ENCODE peak calls at places on chromosomes 12 and 14, in six cellular contexts. M is HCT116, F is SK-N-SH, V is K562, T is Panc1, W is HepG2. I is an unnamed sample.
A peak's percentile ranks its signal among the peaks of the same experiment; 100 is the strongest.

GRCh38 chr14:106013879-106014376 is 487.5 kb downstream of the TMEM121 start:
- DNase-seq in V (no peak), M (no peak), W (no peak), F (no peak), T (no peak), I (no peak)

GRCh38 chr14:52051861-52052260 is 17.0 kb downstream of the NID2 start:
- DNase-seq in T (no peak), W (no peak), F (no peak), M (no peak), V (no peak), I (no peak)

GRCh38 chr12:87430444-87430843 is 598.8 kb downstream of the C12orf50 start:
- DNase-seq in V (no peak), M (no peak), F (no peak), W (no peak), T (no peak), I (no peak)

GRCh38 chr12:125015680-125016310 is 22.4 kb downstream of the BRI3BP start:
- DNase-seq in V (no peak), T (no peak), M (no peak), W (no peak), F (no peak), I (no peak)

GRCh38 chr14:100291305-100292075 is 14.8 kb downstream of the SLC25A29 start:
- DNase-seq in T (no peak), F (peak; percentile 23), V (no peak), M (no peak), W (no peak), I (no peak)

GRCh38 chr12:6451348-6452244 is at the start of gene TAPBPL:
- DNase-seq in F (peak; percentile 88), W (peak; percentile 89), T (no peak), M (no peak), V (peak; percentile 37), I (peak; percentile 47)

GRCh38 chr14:68243441-68244010 is 423.9 kb downstream of the RAD51B start:
- DNase-seq in V (no peak), M (no peak), W (no peak), T (no peak), F (no peak), I (no peak)

GRCh38 chr12:115210533-115211252 is 526.7 kb upstream of the TBX3 start:
- DNase-seq in T (no peak), W (no peak), F (no peak), M (no peak), V (no peak), I (no peak)

GRCh38 chr12:41795910-41796309 is 348.8 kb downstream of the GXYLT1 start:
- DNase-seq in W (no peak), T (no peak), F (peak; percentile 13), V (no peak), M (peak; percentile 4), I (peak; percentile 16)

GRCh38 chr12:41802803-41803202 is 341.9 kb downstream of the GXYLT1 start:
- DNase-seq in M (no peak), W (no peak), T (no peak), F (no peak), V (no peak), I (no peak)

DNA sequence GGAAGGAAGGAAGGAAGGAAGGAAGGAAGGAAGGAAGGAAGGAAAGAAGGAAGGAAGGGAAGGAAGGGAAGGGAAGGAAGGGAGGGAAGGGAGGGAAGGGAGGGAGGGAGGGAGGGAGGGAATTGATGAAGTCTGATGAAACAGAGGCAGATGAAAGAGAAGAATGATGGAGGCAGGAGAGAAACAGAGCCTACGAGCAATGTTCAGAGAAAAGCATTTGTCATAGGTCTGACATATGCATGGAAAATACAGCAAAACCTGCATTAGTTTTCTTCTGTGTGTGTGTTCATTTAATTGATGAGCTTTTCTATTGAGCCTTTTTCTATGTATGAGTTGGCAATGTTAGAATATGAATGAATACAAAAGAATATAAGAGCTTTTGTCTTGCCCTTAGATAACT is 343.4 kb downstream of the GXYLT1 start:
- DNase-seq in V (no peak), T (no peak), W (no peak), M (no peak), F (no peak), I (no peak)
- TF ChIP-seq REST in V (no peak), T (no peak), W (no peak), M (no peak), F (no peak), I (no peak)

DNA sequence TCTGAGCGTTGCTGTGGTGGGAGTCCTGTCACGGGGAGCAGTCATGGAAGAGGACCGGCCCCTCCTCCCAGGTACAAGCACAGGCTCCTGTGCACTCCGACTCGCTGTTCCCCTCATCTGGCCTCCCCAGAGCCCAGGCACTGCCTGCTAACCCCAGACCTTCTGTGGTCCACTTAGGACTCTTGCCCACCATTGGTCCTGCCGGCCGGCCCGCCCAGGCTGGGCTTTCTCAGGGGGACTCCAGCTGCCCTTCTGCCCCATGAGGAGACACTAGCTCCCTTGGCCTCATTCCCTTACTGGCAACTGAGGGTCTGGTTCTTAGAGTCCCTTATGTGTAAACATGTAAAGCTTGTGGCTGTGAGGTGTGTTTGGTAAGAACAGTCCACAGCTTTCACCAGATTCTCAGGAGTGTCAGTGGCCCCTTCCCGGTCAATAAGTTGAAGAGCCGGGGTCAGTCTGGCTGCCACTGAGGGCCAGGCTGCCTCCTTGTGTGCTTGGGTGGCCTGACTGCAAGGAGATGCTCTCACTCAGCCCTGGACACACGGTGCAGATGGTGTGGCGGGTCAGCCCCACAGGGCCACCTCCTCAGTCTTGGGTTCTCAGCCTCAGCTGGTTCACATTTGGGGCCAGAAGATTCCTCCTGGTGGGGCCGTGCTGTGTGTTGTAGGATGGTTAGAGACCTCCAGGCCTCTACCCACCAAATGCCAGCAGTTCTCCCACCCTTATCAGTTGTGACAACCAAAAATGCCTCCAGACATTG is 43.6 kb downstream of the DDX51 start:
- DNase-seq in W (no peak), T (no peak), F (no peak), M (no peak), V (no peak), I (no peak)
- TF ChIP-seq REST in W (no peak), T (no peak), F (no peak), M (no peak), V (no peak), I (no peak)

GRCh38 chr14:32054536-32054935 is 22.6 kb upstream of the ARHGAP5 start:
- DNase-seq in T (no peak), M (no peak), V (no peak), F (no peak), W (no peak), I (no peak)
- TF ChIP-seq REST in T (no peak), M (no peak), V (no peak), F (no peak), W (no peak), I (no peak)

GRCh38 chr14:96979611-96980074 is 182.5 kb downstream of the VRK1 start:
- DNase-seq in V (no peak), M (no peak), W (no peak), T (no peak), F (peak; percentile 29), I (no peak)
- TF ChIP-seq REST in V (no peak), M (no peak), W (no peak), T (no peak), F (no peak), I (no peak)

GRCh38 chr12:15701721-15702156 is 87.4 kb downstream of the EPS8 start:
- DNase-seq in F (no peak), V (no peak), M (no peak), T (no peak), W (no peak), I (no peak)
- TF ChIP-seq REST in F (no peak), V (no peak), M (no peak), T (no peak), W (no peak), I (no peak)

GRCh38 chr12:57521475-57522018 is 1.1 kb upstream of the MBD6 start:
- DNase-seq in W (peak; percentile 72), V (no peak), F (no peak), T (peak; percentile 30), M (no peak), I (peak; percentile 70)
- TF ChIP-seq REST in W (no peak), V (no peak), F (no peak), T (no peak), M (no peak), I (no peak)

GRCh38 chr14:94089479-94089878 is 8.4 kb downstream of the IFI27L1 start:
- DNase-seq in W (no peak), M (no peak), T (no peak), V (no peak), F (no peak), I (no peak)
- TF ChIP-seq REST in W (no peak), M (no peak), T (no peak), V (no peak), F (no peak), I (no peak)

GRCh38 chr12:72095025-72095424 is 156.4 kb downstream of the TPH2 start:
- DNase-seq in W (no peak), F (no peak), T (no peak), M (no peak), V (no peak), I (no peak)
- TF ChIP-seq REST in W (no peak), F (no peak), T (no peak), M (no peak), V (no peak), I (no peak)

I was measured in A549.